ENCODE peak calls at places on chromosome 18, in nine cellular contexts. T is kidney epithelial cell; B is left ventricle myocardium superior; V is stimulated activated naive CD4-positive, alpha-beta T cell; L is stimulated activated CD8-positive, alpha-beta memory T cell treated with anti-CD3 and anti-CD28 coated beads, Interleukin-15, amount 100 ng/mL, for 1 hour; S is fibroblast of the aortic adventitia; P is T follicular helper cell; D is RCC 7860; W is Caki2. O is an unnamed sample.

GRCh38 chr18:48920408-48921038 is 30.2 kb downstream of the SMAD7 start:
- DNase-seq in T (no peak), B (no peak), V (no peak), L (no peak), S (no peak), P (no peak), D (no peak), W (no peak), O (no peak)

GRCh38 chr18:79983793-79984192 is 4.6 kb downstream of the TXNL4A start:
- DNase-seq in T (no peak), B (no peak), V (no peak), L (no peak), S (no peak), P (no peak), D (no peak), W (no peak), O (no peak)

GRCh38 chr18:45688834-45689233 is 35.1 kb upstream of the SLC14A1 start:
- DNase-seq in T (no peak), B (no peak), V (peak; percentile 52), L (no peak), S (no peak), P (peak; percentile 39), D (no peak), W (no peak), O (no peak)

GRCh38 chr18:55779711-55780590 is 192.0 kb upstream of the TCF4 start:
- DNase-seq in T (no peak), B (peak; percentile 69), V (no peak), L (no peak), S (peak; percentile 24), P (no peak), D (no peak), W (no peak), O (no peak)

GRCh38 chr18:25464211-25464610 is 112.2 kb upstream of the ZNF521 start:
- DNase-seq in T (no peak), B (no peak), V (no peak), L (no peak), S (no peak), P (no peak), D (no peak), W (no peak), O (no peak)

GRCh38 chr18:42929857-42930256 is 185.6 kb downstream of the RIT2 start:
- DNase-seq in T (no peak), B (no peak), V (no peak), L (no peak), S (peak; percentile 12), P (no peak), D (peak; percentile 4), W (no peak), O (no peak)

GRCh38 chr18:30245756-30246515 is 796.6 kb downstream of the DSC3 start:
- DNase-seq in T (no peak), B (no peak), V (no peak), L (no peak), S (no peak), P (no peak), D (no peak), W (no peak), O (no peak)

GRCh38 chr18:50715919-50716318 is 103.9 kb downstream of the MRO start:
- DNase-seq in T (no peak), B (no peak), V (no peak), L (no peak), S (peak; percentile 3), P (no peak), D (no peak), W (no peak), O (no peak)

O was measured in kidney glomerular epithelial cell.